ENCODE peak calls at places on chromosome 11, in seven cellular contexts. K is mucosa of descending colon, N is H4, Y is iris pigment epithelial cell, P is HCEC 1CT, I is NCI-H1105 treated with DMSO at 0.1 percent for 48 hours, O is OCI-LY7. F is an unnamed sample.

GRCh38 chr11:1549355-1550330 is 22.4 kb downstream of the DUSP8 start:
- DNase-seq in I (no peak), P (no peak), N (no peak), O (peak), K (no peak), Y (no peak), F (no peak)

GRCh38 chr11:43358308-43358669 is 431 bp upstream of the TTC17 start:
- DNase-seq in P (no peak), K (no peak), N (no peak), Y (peak), O (peak), I (no peak), F (no peak)

GRCh38 chr11:132576706-132577105 is 955.6 kb downstream of the OPCML start:
- DNase-seq in P (peak), N (peak), K (no peak), O (no peak), I (no peak), Y (peak), F (peak)

GRCh38 chr11:898540-899190 is 11.9 kb downstream of the CHID1 start:
- DNase-seq in I (no peak), Y (peak), K (no peak), P (peak), N (no peak), O (no peak), F (no peak)

GRCh38 chr11:117657801-117658200 is 139.2 kb downstream of the DSCAML1 start:
- DNase-seq in Y (no peak), I (peak), P (no peak), O (no peak), K (no peak), N (no peak), F (no peak)

GRCh38 chr11:35030716-35031213 is 108.2 kb upstream of the CD44 start:
- DNase-seq in I (no peak), P (peak), O (no peak), Y (peak), K (peak), N (peak), F (peak)

GRCh38 chr11:86537541-86538222 is 134.7 kb downstream of the ME3 start:
- DNase-seq in P (peak), I (no peak), N (no peak), O (no peak), Y (no peak), K (no peak), F (no peak)

GRCh38 chr11:85685131-85685819 is 720 bp downstream of the CCDC89 start:
- DNase-seq in N (no peak), O (no peak), K (peak), I (peak), Y (no peak), P (peak), F (no peak)

GRCh38 chr11:75867778-75868374 is 52.9 kb downstream of the UVRAG start:
- DNase-seq in N (peak), O (peak), Y (peak), I (peak), K (no peak), P (peak), F (peak)

GRCh38 chr11:90556612-90557011 is 333.8 kb upstream of the CHORDC1 start:
- DNase-seq in N (no peak), I (peak), P (no peak), O (no peak), K (no peak), Y (no peak), F (peak)

GRCh38 chr11:57311109-57311936 is 13.4 kb downstream of the TNKS1BP1 start:
- DNase-seq in P (peak), O (no peak), K (peak), N (peak), Y (peak), I (peak), F (peak)

GRCh38 chr11:3196161-3197043 is 22.2 kb downstream of the MRGPRG start:
- DNase-seq in I (no peak), Y (no peak), N (no peak), O (no peak), K (no peak), P (no peak), F (no peak)

GRCh38 chr11:74493816-74494630 is 499 bp upstream of the LIPT2 start:
- DNase-seq in I (peak), K (no peak), N (no peak), O (no peak), P (peak), Y (no peak), F (peak)

GRCh38 chr11:81819462-81819861 is 914.2 kb downstream of the FAM181B start:
- DNase-seq in I (no peak), K (no peak), Y (no peak), N (no peak), O (no peak), P (no peak), F (no peak)

GRCh38 chr11:77396305-77396704 is 77.6 kb downstream of the PAK1 start:
- DNase-seq in Y (no peak), N (no peak), P (no peak), O (no peak), K (no peak), I (no peak), F (no peak)

GRCh38 chr11:69212121-69213110 is 56.7 kb downstream of the SMIM38 start:
- DNase-seq in N (no peak), K (no peak), O (no peak), Y (peak), I (no peak), P (no peak), F (no peak)

GRCh38 chr11:12158926-12159325 is 48.5 kb downstream of the MICAL2 start:
- DNase-seq in I (no peak), O (no peak), N (no peak), Y (no peak), K (no peak), P (no peak), F (no peak)

GRCh38 chr11:128908391-128909246 is 17.5 kb downstream of the KCNJ5 start:
- DNase-seq in Y (peak), I (no peak), N (peak), O (no peak), K (peak), P (peak), F (peak)

GRCh38 chr11:4125141-4125540 is 30.5 kb downstream of the RRM1 start:
- DNase-seq in O (no peak), N (no peak), I (no peak), P (no peak), K (no peak), Y (peak), F (peak)

GRCh38 chr11:117824571-117825537 is at the start of gene FXYD2:
- DNase-seq in Y (no peak), N (no peak), P (no peak), I (no peak), K (peak), O (no peak), F (peak)

GRCh38 chr11:125952559-125952958 is 6.7 kb downstream of the VSIG10L2 start:
- DNase-seq in O (no peak), I (no peak), N (no peak), Y (no peak), K (no peak), P (no peak), F (no peak)

GRCh38 chr11:46649180-46649738 is 31.9 kb downstream of the ATG13 start:
- DNase-seq in Y (peak), K (no peak), O (no peak), I (no peak), P (peak), N (peak), F (peak)

GRCh38 chr11:30015725-30016449 is 943 bp downstream of the KCNA4 start:
- DNase-seq in K (no peak), Y (no peak), P (no peak), O (no peak), N (no peak), I (no peak), F (no peak)

GRCh38 chr11:114199051-114199450 is 97.1 kb upstream of the NNMT start:
- DNase-seq in I (no peak), P (no peak), N (no peak), O (no peak), Y (no peak), K (no peak), F (no peak)

GRCh38 chr11:123250811-123251655 is 56.0 kb upstream of the CLMP start:
- DNase-seq in P (no peak), N (no peak), K (no peak), O (no peak), I (no peak), Y (no peak), F (no peak)

GRCh38 chr11:57597971-57598830 is 716 bp downstream of the SERPING1 start:
- DNase-seq in P (peak), K (peak), I (no peak), O (no peak), Y (peak), N (no peak), F (peak)

GRCh38 chr11:24086921-24087320 is 409.9 kb upstream of the LUZP2 start:
- DNase-seq in I (no peak), P (no peak), K (no peak), O (no peak), N (no peak), Y (no peak), F (no peak)

GRCh38 chr11:125062931-125063428 is at the start of gene SLC37A2:
- DNase-seq in O (peak), N (peak), I (peak), K (peak), P (peak), Y (peak), F (no peak)

GRCh38 chr11:14423633-14424032 is 64.7 kb upstream of the RRAS2 start:
- DNase-seq in N (no peak), Y (peak), K (no peak), P (peak), I (no peak), O (no peak), F (no peak)

GRCh38 chr11:35662649-35663407 is at the start of gene TRIM44:
- DNase-seq in P (peak), O (peak), K (peak), I (peak), N (peak), Y (peak), F (peak)

GRCh38 chr11:79702303-79702702 is 261.5 kb upstream of the TENM4 start:
- DNase-seq in P (no peak), O (no peak), N (no peak), I (no peak), Y (no peak), K (no peak), F (no peak)

GRCh38 chr11:126366064-126366822 is 10.8 kb downstream of the ST3GAL4 start:
- DNase-seq in Y (no peak), O (no peak), I (no peak), K (peak), P (no peak), N (no peak), F (no peak)

GRCh38 chr11:20077973-20078372 is 82.3 kb downstream of the DBX1 start:
- DNase-seq in N (no peak), K (no peak), I (no peak), P (no peak), Y (no peak), O (no peak), F (no peak)

GRCh38 chr11:32118025-32118974 is 27.4 kb downstream of the RCN1 start:
- DNase-seq in P (peak), Y (peak), O (no peak), I (no peak), K (no peak), N (peak), F (peak)

GRCh38 chr11:71324788-71325417 is 72.5 kb upstream of the SHANK2 start:
- DNase-seq in O (no peak), P (no peak), Y (no peak), N (no peak), K (no peak), I (no peak), F (no peak)

GRCh38 chr11:35087648-35088047 is 51.3 kb upstream of the CD44 start:
- DNase-seq in I (no peak), P (peak), N (no peak), K (no peak), O (no peak), Y (no peak), F (no peak)

GRCh38 chr11:109964487-109964886 is 128.7 kb upstream of the ZC3H12C start:
- DNase-seq in K (no peak), Y (no peak), N (no peak), O (no peak), I (no peak), P (no peak), F (no peak)

GRCh38 chr11:66073669-66074068 is 3.6 kb downstream of the PACS1 start:
- DNase-seq in N (no peak), K (no peak), O (no peak), Y (no peak), P (no peak), I (no peak), F (no peak)

F was measured in foreskin keratinocyte.